ENCODE peak calls at places on chromosome 2, in six cellular contexts. H is heart right ventricle, E is heart left ventricle, P is left ventricle myocardium inferior, Z is A673, O is hepatocyte. A is an unnamed sample. For H3K4me1, the result is how much of the 10 kb centered on the place peaks cover.

GRCh38 chr2:99832921-99833320 is 309.5 kb downstream of the AFF3 start:
- DNase-seq in H (no peak), E (no peak), P (no peak), Z (no peak), O (no peak), A (no peak)

GRCh38 chr2:7467782-7468447 is 550.7 kb downstream of the RNF144A start:
- DNase-seq in H (no peak), E (no peak), P (no peak), Z (no peak), O (no peak), A (no peak)

GRCh38 chr2:19120941-19121750 is 237.3 kb downstream of the OSR1 start:
- DNase-seq in H (no peak), E (no peak), P (peak), Z (no peak), O (no peak), A (no peak)

GRCh38 chr2:157182834-157183396 is 74.6 kb upstream of the GALNT5 start:
- DNase-seq in H (no peak), E (no peak), P (no peak), Z (peak), O (no peak), A (no peak)

GRCh38 chr2:79294994-79295393 is 135.4 kb upstream of the REG3A start:
- DNase-seq in H (no peak), E (no peak), P (no peak), Z (no peak), O (no peak), A (no peak)

GRCh38 chr2:2028041-2028440 is 283.7 kb upstream of the PXDN start:
- DNase-seq in H (no peak), E (no peak), P (no peak), Z (no peak), O (no peak), A (no peak)

GRCh38 chr2:196238836-196239380 is 67.5 kb upstream of the STK17B start:
- DNase-seq in H (no peak), E (no peak), P (no peak), Z (no peak), O (no peak), A (peak)

GRCh38 chr2:119252186-119253113 is 28.8 kb downstream of the STEAP3 start:
- DNase-seq in H (no peak), E (no peak), P (no peak), Z (peak), O (peak), A (no peak)

GRCh38 chr2:175464311-175464670 is 282.8 kb upstream of the ATP5MC3 start:
- DNase-seq in H (no peak), E (no peak), P (no peak), Z (no peak), O (no peak), A (no peak)

GRCh38 chr2:37060446-37060845 is 23.7 kb downstream of the HEATR5B start:
- DNase-seq in H (no peak), E (no peak), P (no peak), Z (no peak), O (no peak), A (no peak)

GRCh38 chr2:231597627-231598026 is 5.0 kb downstream of the TEX44 start:
- DNase-seq in H (no peak), E (peak), P (no peak), Z (no peak), O (no peak), A (no peak)

GRCh38 chr2:23900133-23900926 is 26.6 kb downstream of the ATAD2B start:
- DNase-seq in H (no peak), E (no peak), P (no peak), Z (peak), O (no peak), A (no peak)

GRCh38 chr2:95353613-95354468 is 48.7 kb upstream of the FAHD2A start:
- DNase-seq in H (no peak), E (no peak), P (no peak), Z (no peak), O (no peak), A (no peak)

GRCh38 chr2:37573818-37574388 is 97.5 kb downstream of the CDC42EP3 start:
- DNase-seq in H (no peak), E (no peak), P (no peak), Z (no peak), O (no peak), A (no peak)

GRCh38 chr2:120004254-120004653 is 8.6 kb upstream of the EPB41L5 start:
- DNase-seq in H (no peak), E (no peak), P (no peak), Z (no peak), O (no peak), A (no peak)

GRCh38 chr2:74873678-74874640 is 40.0 kb downstream of the HK2 start:
- DNase-seq in H (no peak), E (no peak), P (no peak), Z (no peak), O (no peak), A (no peak)

GRCh38 chr2:74873041-74873440 is 39.1 kb downstream of the HK2 start:
- DNase-seq in H (no peak), E (no peak), P (no peak), Z (no peak), O (no peak), A (no peak)

GRCh38 chr2:74869522-74869921 is 35.6 kb downstream of the HK2 start:
- DNase-seq in H (no peak), E (no peak), P (no peak), Z (no peak), O (no peak), A (no peak)

GRCh38 chr2:74871414-74871813 is 37.5 kb downstream of the HK2 start:
- DNase-seq in H (no peak), E (no peak), P (no peak), Z (no peak), O (no peak), A (no peak)

GRCh38 chr2:74872310-74872923 is 38.5 kb downstream of the HK2 start:
- DNase-seq in H (no peak), E (no peak), P (no peak), Z (no peak), O (no peak), A (no peak)
- H3K4me1 ChIP-seq in H (under half), E (under half), P (under half), Z (under half), O (under half), A (under half)

DNA sequence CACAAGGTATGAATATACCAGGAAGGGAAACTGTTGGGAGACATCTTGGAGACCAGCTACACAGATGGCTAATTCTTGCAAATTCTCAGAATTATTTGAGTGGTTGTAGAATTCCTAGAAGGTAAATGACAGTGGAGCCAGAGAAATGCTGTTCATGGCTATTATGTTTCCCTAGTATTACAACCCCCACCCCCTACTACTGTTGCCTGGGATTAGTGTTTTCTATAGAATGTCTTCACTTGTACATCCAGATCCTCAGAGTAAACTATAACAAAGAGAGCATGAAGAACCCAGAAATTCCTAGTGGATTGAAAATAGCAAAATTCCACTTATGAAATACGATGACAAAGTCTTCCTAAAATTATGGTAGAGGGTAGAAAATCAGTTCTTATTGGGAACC is 15.3 kb downstream of the LGALSL start:
- DNase-seq in H (no peak), E (no peak), P (no peak), Z (no peak), O (no peak), A (no peak)
- H3K4me1 ChIP-seq in H (under half), E (under half), P (under half), Z (under half), O (under half), A (under half)

GRCh38 chr2:43083278-43083677 is 143.1 kb downstream of the ZFP36L2 start:
- DNase-seq in H (peak), E (no peak), P (no peak), Z (no peak), O (no peak), A (no peak)
- H3K4me1 ChIP-seq in H (half or more), E (half or more), P (half or more), Z (under half), O (half or more), A (under half)

GRCh38 chr2:159096896-159097295 is 128.5 kb downstream of the TANC1 start:
- DNase-seq in H (no peak), E (no peak), P (no peak), Z (no peak), O (no peak), A (no peak)
- H3K4me1 ChIP-seq in H (half or more), E (under half), P (half or more), Z (under half), O (under half), A (under half)

GRCh38 chr2:160345102-160345501 is 145.0 kb upstream of the ITGB6 start:
- DNase-seq in H (no peak), E (no peak), P (no peak), Z (no peak), O (no peak), A (no peak)
- H3K4me1 ChIP-seq in H (half or more), E (under half), P (half or more), Z (under half), O (under half), A (under half)

GRCh38 chr2:217875556-217876252 is 127.1 kb downstream of the TNS1 start:
- DNase-seq in H (no peak), E (no peak), P (no peak), Z (no peak), O (no peak), A (no peak)

GRCh38 chr2:217875138-217875537 is 127.7 kb downstream of the TNS1 start:
- DNase-seq in H (no peak), E (no peak), P (no peak), Z (no peak), O (no peak), A (no peak)

GRCh38 chr2:217870528-217871011 is 132.2 kb downstream of the TNS1 start:
- DNase-seq in H (no peak), E (no peak), P (no peak), Z (no peak), O (no peak), A (no peak)

GRCh38 chr2:217873371-217873770 is 129.4 kb downstream of the TNS1 start:
- DNase-seq in H (no peak), E (no peak), P (no peak), Z (no peak), O (no peak), A (no peak)

GRCh38 chr2:217872319-217872718 is 130.5 kb downstream of the TNS1 start:
- DNase-seq in H (no peak), E (no peak), P (no peak), Z (no peak), O (no peak), A (no peak)
- H3K4me1 ChIP-seq in H (half or more), E (under half), P (half or more), Z (under half), O (under half), A (under half)

GRCh38 chr2:106053116-106053515 is 141.0 kb downstream of the UXS1 start:
- DNase-seq in H (no peak), E (no peak), P (no peak), Z (peak), O (no peak), A (no peak)

GRCh38 chr2:106054336-106054735 is 139.8 kb downstream of the UXS1 start:
- DNase-seq in H (no peak), E (no peak), P (no peak), Z (no peak), O (no peak), A (no peak)

GRCh38 chr2:106057206-106057605 is 136.9 kb downstream of the UXS1 start:
- DNase-seq in H (no peak), E (no peak), P (no peak), Z (no peak), O (peak), A (no peak)

GRCh38 chr2:106053581-106053980 is 140.5 kb downstream of the UXS1 start:
- DNase-seq in H (no peak), E (no peak), P (no peak), Z (no peak), O (no peak), A (no peak)

DNA sequence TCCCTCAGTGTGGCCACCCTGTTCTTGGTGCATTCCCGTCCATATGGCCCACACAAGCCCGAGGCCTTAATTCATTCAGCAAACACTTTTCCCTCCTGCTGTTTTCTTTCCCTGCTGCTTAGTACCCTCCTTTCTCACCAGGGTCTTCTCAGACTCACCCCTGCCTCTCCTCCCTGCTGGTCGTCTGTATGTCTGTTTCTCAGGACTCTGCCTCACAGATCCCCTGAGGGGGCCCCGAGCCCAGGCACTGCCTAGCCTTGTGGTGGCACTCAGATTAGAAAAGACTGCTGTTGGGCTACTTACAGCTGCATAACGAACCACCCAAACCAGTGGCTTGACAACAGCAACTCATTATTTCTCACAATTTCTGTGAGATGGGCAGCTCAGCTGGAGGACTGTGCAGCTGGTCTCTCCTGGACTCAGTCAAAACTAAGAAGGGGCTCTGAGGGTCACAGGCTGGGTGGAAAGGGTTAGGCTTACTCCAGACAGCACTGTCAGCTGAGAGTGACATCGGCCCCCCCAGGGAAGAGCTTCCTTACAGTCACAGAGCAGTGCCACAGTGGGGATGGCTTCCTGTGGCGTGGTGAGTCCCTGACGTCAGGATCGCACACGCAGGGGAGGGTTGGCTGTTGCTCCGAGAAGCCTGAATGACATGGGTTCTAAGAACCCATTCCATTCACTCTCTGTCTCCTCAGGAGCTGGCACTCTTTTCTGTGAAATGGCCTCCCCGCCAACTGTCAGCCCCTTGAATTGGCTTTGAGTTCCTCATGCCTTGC is 139.0 kb downstream of the UXS1 start:
- DNase-seq in H (no peak), E (no peak), P (no peak), Z (no peak), O (no peak), A (no peak)
- H3K4me1 ChIP-seq in H (under half), E (under half), P (under half), Z (under half), O (under half), A (under half)

GRCh38 chr2:46337208-46337994 is 40.2 kb downstream of the EPAS1 start:
- DNase-seq in H (no peak), E (no peak), P (no peak), Z (no peak), O (no peak), A (no peak)

GRCh38 chr2:46335404-46335965 is 38.3 kb downstream of the EPAS1 start:
- DNase-seq in H (no peak), E (no peak), P (peak), Z (no peak), O (peak), A (no peak)

GRCh38 chr2:46334389-46335345 is 37.5 kb downstream of the EPAS1 start:
- DNase-seq in H (no peak), E (no peak), P (no peak), Z (no peak), O (no peak), A (no peak)

GRCh38 chr2:46336560-46336959 is 39.4 kb downstream of the EPAS1 start:
- DNase-seq in H (no peak), E (no peak), P (no peak), Z (no peak), O (no peak), A (no peak)

DNA sequence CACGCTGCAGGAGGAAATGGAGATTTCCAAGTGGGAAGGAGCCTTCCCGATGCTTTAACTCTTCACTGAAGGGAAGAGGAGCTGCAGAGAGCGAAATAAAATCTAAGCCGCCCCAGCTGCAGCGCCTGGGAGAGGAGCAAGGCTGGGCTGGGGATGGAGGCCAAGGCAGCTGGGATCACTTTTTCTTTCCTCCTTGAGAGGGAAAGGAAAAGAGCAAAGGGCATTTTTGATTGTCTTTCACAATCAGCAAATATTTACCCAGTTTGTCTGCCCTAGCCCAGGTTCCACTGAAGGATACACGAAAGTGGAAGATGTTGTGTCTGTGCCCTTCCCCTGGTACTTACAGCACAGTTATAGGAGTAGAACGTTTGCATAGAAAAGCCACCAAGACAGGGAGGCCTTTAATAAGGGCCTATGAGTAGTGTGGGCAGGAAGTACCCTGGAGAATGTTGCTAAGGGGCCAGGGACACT is 38.8 kb downstream of the EPAS1 start:
- DNase-seq in H (no peak), E (no peak), P (no peak), Z (no peak), O (peak), A (no peak)
- H3K4me1 ChIP-seq in H (half or more), E (half or more), P (half or more), Z (under half), O (half or more), A (under half)

DNA sequence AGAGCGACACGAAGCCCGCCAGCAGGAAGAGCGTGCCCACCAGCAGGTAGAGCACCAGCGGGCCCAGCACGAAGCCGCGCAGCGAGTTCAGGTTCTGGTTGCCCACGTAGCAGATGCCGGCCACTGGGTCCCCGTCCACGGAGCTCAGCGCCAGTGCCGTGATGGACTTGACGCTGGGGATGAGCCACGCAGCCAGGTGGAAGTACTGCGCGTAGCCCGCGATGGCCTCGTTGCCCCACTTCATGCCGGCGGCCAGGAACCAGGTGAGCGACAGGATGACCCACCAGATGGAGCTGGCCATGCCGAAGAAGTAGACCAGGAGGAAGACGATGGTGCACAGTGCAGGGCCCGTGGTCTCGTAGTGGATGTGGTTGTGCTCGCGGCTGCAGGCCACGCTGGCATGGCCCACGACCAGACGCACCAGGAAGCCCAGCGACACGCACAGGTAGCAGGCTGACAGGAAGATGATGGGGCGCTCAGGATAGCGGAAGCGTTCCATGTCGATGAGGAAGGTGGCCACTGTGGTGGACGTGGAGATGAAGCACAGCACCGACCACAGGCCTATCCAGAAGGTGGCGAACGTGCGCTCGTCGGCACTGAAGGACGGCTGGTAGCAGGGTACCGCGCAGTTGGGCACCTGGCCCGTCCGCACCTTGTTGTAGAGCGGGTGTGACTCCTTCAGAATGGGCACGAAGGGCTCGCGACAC is 2.1 kb downstream of the FZD5 start:
- DNase-seq in H (peak), E (no peak), P (peak), Z (peak), O (peak), A (no peak)
- H3K4me1 ChIP-seq in H (under half), E (under half), P (half or more), Z (under half), O (under half), A (half or more)